ENCODE peak calls at places on chromosomes 1 and 21, in seven cellular contexts. T, B, Y, V, C, W and G are unnamed samples.

GRCh38 chr1:66535853-66536252 is 1.9 kb downstream of the SGIP1 start:
- DNase-seq in T (no peak), B (no peak), Y (no peak), V (no peak), C (no peak), W (no peak), G (peak)

GRCh38 chr1:61742620-61743431 is 546 bp downstream of the PATJ start:
- DNase-seq in T (no peak), B (peak), Y (peak), V (peak), C (peak), W (no peak), G (peak)

GRCh38 chr1:227918083-227918700 is 29.5 kb downstream of the WNT9A start:
- DNase-seq in T (no peak), B (no peak), Y (no peak), V (no peak), C (no peak), W (no peak), G (no peak)

GRCh38 chr1:45327644-45328515 is 1.2 kb downstream of the HPDL start:
- DNase-seq in T (no peak), B (no peak), Y (no peak), V (no peak), C (no peak), W (no peak), G (peak)

GRCh38 chr1:156645058-156645457 is 3.1 kb downstream of the BCAN start:
- DNase-seq in T (no peak), B (no peak), Y (no peak), V (no peak), C (no peak), W (no peak), G (no peak)

GRCh38 chr1:221715321-221716169 is 26.3 kb downstream of the DUSP10 start:
- DNase-seq in T (no peak), B (no peak), Y (peak), V (no peak), C (peak), W (no peak), G (no peak)

GRCh38 chr21:32371913-32372314 is 20.9 kb downstream of the URB1 start:
- DNase-seq in T (no peak), B (peak), Y (peak), V (no peak), C (no peak), W (peak), G (no peak)

GRCh38 chr1:172932981-172933380 is 117.8 kb downstream of the TNFSF18 start:
- DNase-seq in T (no peak), B (no peak), Y (no peak), V (no peak), C (no peak), W (no peak), G (no peak)

GRCh38 chr1:247411583-247412295 is 4.2 kb upstream of the NLRP3 start:
- DNase-seq in T (no peak), B (no peak), Y (no peak), V (no peak), C (no peak), W (no peak), G (no peak)

GRCh38 chr1:185483647-185484450 is 166.8 kb upstream of the IVNS1ABP start:
- DNase-seq in T (no peak), B (peak), Y (peak), V (no peak), C (no peak), W (peak), G (no peak)